ENCODE peak calls at places on chromosomes 7 and 10, in six cellular contexts. F, S, K, B, I and P are unnamed samples.

GRCh38 chr7:151167197-151167911 is at the start of gene GBX1:
- DNase-seq in K (peak), B (no peak), I (no peak), F (no peak), S (no peak), P (no peak)

GRCh38 chr10:52652431-52653220 is 120.0 kb downstream of the MBL2 start:
- DNase-seq in I (peak), K (no peak), B (no peak), F (no peak), S (no peak), P (no peak)

GRCh38 chr7:18583305-18583704 is 87.8 kb downstream of the HDAC9 start:
- DNase-seq in F (no peak), K (no peak), B (no peak), S (no peak), I (peak), P (no peak)

GRCh38 chr10:116490028-116490662 is 55.6 kb upstream of the PNLIP start:
- DNase-seq in B (no peak), K (no peak), F (no peak), I (no peak), S (no peak), P (no peak)

GRCh38 chr7:45198986-45199385 is 41.4 kb downstream of the RAMP3 start:
- DNase-seq in S (no peak), I (no peak), F (no peak), K (no peak), B (peak), P (no peak)

GRCh38 chr10:6141296-6142151 is 52.7 kb downstream of the RBM17 start:
- DNase-seq in S (no peak), B (peak), I (no peak), K (no peak), F (peak), P (no peak)

GRCh38 chr7:30979027-30979426 is 15.3 kb downstream of the GHRHR start:
- DNase-seq in S (no peak), F (no peak), I (no peak), K (no peak), B (peak), P (no peak)

GRCh38 chr10:89171263-89171872 is 35.7 kb downstream of the CH25H start:
- DNase-seq in S (no peak), K (no peak), I (peak), F (no peak), B (no peak), P (no peak)

GRCh38 chr10:80484677-80485409 is 30.7 kb downstream of the TSPAN14 start:
- DNase-seq in S (no peak), F (no peak), K (no peak), I (no peak), B (no peak), P (no peak)

GRCh38 chr10:76572021-76572420 is 1065.6 kb downstream of the KCNMA1 start:
- DNase-seq in F (no peak), I (no peak), B (no peak), K (no peak), S (no peak), P (no peak)

GRCh38 chr10:27448926-27449325 is 55.2 kb upstream of the RAB18 start:
- DNase-seq in S (no peak), I (peak), B (no peak), F (no peak), K (no peak), P (no peak)

GRCh38 chr10:84138478-84139125 is 707 bp upstream of the GHITM start:
- DNase-seq in B (no peak), F (no peak), I (no peak), K (peak), S (peak), P (peak)

GRCh38 chr10:4102802-4103344 is 317.9 kb upstream of the KLF6 start:
- DNase-seq in B (no peak), I (no peak), F (no peak), K (no peak), S (no peak), P (no peak)

GRCh38 chr10:29470355-29470705 is 164.4 kb downstream of the SVIL start:
- DNase-seq in I (peak), B (no peak), K (no peak), S (no peak), F (no peak), P (no peak)

GRCh38 chr7:17633099-17633498 is 307.2 kb downstream of the SNX13 start:
- DNase-seq in F (no peak), S (no peak), B (no peak), I (peak), K (no peak), P (no peak)

GRCh38 chr10:99560277-99561126 is 27.8 kb downstream of the NKX2-3 start:
- DNase-seq in S (peak), K (no peak), F (no peak), I (peak), B (no peak), P (no peak)

GRCh38 chr10:35448687-35449662 is 112.7 kb downstream of the CCNY start:
- DNase-seq in S (no peak), I (no peak), K (no peak), B (no peak), F (no peak), P (no peak)

GRCh38 chr10:101223274-101224059 is 5.8 kb downstream of the LBX1 start:
- DNase-seq in I (peak), B (no peak), S (no peak), F (no peak), K (no peak), P (no peak)

GRCh38 chr7:2567663-2568238 is 9.0 kb downstream of the IQCE start:
- DNase-seq in S (no peak), I (peak), B (no peak), F (no peak), K (no peak), P (no peak)

GRCh38 chr7:70807650-70808049 is 324.3 kb upstream of the GALNT17 start:
- DNase-seq in K (no peak), F (no peak), B (no peak), S (no peak), I (peak), P (no peak)

GRCh38 chr7:100053201-100053600 is 3.6 kb downstream of the ZSCAN21 start:
- DNase-seq in I (peak), B (no peak), F (peak), S (no peak), K (peak), P (no peak)

GRCh38 chr10:11468126-11468742 is 143.2 kb downstream of the USP6NL start:
- DNase-seq in F (peak), I (no peak), B (no peak), K (peak), S (no peak), P (no peak)

GRCh38 chr7:142300689-142301088 is 42.8 kb upstream of the PRSS58 start:
- DNase-seq in B (no peak), F (no peak), I (peak), S (no peak), K (no peak), P (no peak)

GRCh38 chr10:13707156-13707881 is 120.6 kb downstream of the PRPF18 start:
- DNase-seq in S (no peak), B (no peak), K (peak), F (peak), I (peak), P (peak)

GRCh38 chr7:2065516-2065915 is 167.2 kb downstream of the MAD1L1 start:
- DNase-seq in I (no peak), S (no peak), K (no peak), B (no peak), F (no peak), P (no peak)

GRCh38 chr7:148527717-148528168 is 62.8 kb upstream of the C7orf33 start:
- DNase-seq in B (no peak), I (peak), F (no peak), K (peak), S (peak), P (peak)

GRCh38 chr7:35365523-35365922 is 111.6 kb upstream of the TBX20 start:
- DNase-seq in K (no peak), B (no peak), F (no peak), I (no peak), S (no peak), P (no peak)

GRCh38 chr10:133336131-133337078 is at the start of gene CALY:
- DNase-seq in K (peak), S (peak), F (no peak), B (no peak), I (peak), P (no peak)

GRCh38 chr7:94366827-94367226 is 27.9 kb upstream of the COL1A2 start:
- DNase-seq in K (no peak), S (no peak), F (no peak), I (peak), B (no peak), P (no peak)

GRCh38 chr10:110863956-110864355 is 7.8 kb upstream of the PDCD4 start:
- DNase-seq in S (no peak), I (no peak), F (no peak), K (no peak), B (no peak), P (no peak)
- H3K27ac ChIP-seq in S (peak), I (no peak), F (no peak), K (peak), B (peak), P (peak)

GRCh38 chr10:33215635-33216034 is 118.8 kb downstream of the NRP1 start:
- DNase-seq in K (no peak), F (no peak), S (no peak), I (no peak), B (no peak), P (no peak)

GRCh38 chr10:33217854-33218253 is 116.6 kb downstream of the NRP1 start:
- DNase-seq in K (no peak), B (no peak), S (no peak), F (no peak), I (no peak), P (no peak)

GRCh38 chr10:33215154-33215553 is 119.3 kb downstream of the NRP1 start:
- DNase-seq in F (no peak), B (no peak), K (no peak), S (no peak), I (no peak), P (no peak)

GRCh38 chr10:33214174-33214573 is 120.3 kb downstream of the NRP1 start:
- DNase-seq in S (no peak), F (no peak), K (no peak), I (no peak), B (no peak), P (no peak)

DNA sequence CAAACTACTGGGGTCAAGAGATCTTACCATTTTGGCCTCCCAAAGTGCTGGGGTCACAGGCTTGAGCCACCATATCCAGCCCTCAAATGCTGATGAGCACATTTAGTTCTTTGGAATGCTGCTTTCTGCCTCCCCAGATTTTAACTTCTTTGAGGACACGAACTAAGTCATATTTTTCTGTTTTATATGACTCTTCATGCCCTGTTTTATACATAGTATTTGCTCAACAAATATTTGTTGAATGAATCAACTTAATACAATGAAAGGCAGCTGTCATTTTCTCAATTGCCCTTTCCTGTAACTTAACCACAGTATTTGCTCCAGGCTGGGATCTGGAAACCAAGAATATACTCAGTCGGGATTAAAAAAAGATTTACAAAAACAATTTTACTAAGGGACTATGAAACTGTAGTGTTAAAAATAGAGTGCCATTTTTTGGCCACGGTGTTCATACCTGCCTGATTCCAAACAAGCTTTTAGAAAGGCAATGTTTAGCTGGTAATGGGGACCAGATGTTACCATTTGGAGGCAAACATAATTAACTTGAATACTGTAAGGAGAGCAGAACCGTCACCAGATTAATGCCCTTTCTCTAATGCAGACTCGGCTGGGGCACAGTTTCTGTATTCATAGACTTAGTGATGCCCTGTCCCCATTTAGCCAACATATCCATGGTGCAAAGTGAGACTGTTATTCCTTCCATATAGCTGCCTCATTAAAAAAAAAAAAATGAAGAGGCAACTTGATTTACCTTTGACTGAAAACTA is 117.6 kb downstream of the NRP1 start:
- DNase-seq in F (no peak), B (no peak), I (no peak), S (no peak), K (no peak), P (no peak)
- H3K27ac ChIP-seq in F (no peak), B (peak), I (no peak), S (no peak), K (no peak), P (peak)

DNA sequence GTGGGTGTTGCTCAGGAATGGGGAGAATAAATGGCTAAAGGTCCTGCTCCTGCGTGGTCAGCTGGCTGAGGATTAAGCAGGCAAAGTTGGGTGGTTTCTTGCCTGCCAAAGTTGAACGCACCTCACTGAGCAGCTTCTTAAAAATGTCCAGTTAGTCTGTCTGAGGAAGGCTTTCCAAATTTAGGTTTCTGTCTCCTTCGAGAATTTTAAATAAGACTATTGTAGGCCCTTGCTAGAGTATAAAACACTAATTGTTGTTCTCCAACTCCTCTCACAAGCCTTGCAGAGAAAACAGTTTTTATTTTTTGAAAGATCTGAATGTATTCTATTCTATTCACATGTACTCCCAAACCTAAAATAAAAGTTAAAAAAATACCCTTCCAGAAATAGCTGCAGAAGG is 122.0 kb upstream of the LAMB4 start:
- DNase-seq in I (no peak), K (no peak), F (no peak), S (no peak), B (no peak), P (no peak)
- H3K27ac ChIP-seq in I (no peak), K (no peak), F (no peak), S (no peak), B (no peak), P (no peak)

GRCh38 chr7:153386581-153386980 is 627.0 kb downstream of the ACTR3B start:
- DNase-seq in I (no peak), B (no peak), F (no peak), S (no peak), K (no peak), P (no peak)

GRCh38 chr7:153380636-153381035 is 621.1 kb downstream of the ACTR3B start:
- DNase-seq in I (no peak), S (no peak), F (no peak), B (no peak), K (no peak), P (no peak)

GRCh38 chr7:153385502-153385901 is 626.0 kb downstream of the ACTR3B start:
- DNase-seq in F (no peak), K (no peak), B (no peak), S (no peak), I (no peak), P (no peak)

GRCh38 chr7:153382591-153383225 is 623.2 kb downstream of the ACTR3B start:
- DNase-seq in S (no peak), F (no peak), B (no peak), I (no peak), K (no peak), P (no peak)

DNA sequence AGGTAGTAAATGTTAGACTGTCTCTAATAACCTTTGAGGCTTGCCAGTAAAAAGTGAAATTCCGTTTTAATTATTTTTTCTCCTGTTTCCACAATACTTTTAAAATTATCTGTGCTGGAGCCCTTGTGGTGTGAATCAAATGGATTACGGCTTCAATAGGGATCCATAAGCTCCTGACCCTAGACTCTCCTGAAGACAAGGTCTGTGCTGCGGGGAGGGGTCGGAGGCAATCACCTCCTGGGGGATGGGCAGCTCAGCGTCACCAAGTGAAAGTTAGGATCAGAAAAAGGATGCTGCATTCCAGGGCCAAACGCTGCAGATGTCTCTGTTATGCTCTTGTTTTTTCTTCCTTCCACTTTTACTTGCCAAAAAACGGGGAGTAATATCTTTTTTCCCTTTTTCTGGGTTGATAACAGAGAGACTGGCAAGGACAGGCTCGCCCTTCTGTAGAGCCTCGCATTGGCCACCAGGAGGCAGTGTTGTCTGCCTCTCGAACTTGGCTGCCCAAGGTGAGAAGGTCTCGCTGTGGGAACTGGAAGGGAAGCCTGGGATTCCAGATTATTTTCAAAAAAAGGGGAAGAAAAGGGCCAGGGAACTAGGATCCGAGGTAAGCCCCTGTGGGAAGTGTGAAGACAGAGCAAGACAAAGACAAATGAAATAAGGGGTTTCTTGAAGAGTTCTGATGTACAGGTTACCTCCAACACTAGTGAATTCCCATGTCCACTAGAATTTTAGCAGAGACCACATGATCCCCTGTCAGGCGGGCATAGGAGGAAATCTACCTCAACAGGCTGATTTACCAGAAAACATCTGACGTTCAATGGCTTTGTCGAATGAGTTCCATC is 621.9 kb downstream of the ACTR3B start:
- DNase-seq in K (peak), F (no peak), S (no peak), I (peak), B (no peak), P (peak)
- H3K27ac ChIP-seq in K (no peak), F (no peak), S (no peak), I (no peak), B (no peak), P (no peak)

GRCh38 chr7:137931823-137932222 is 70.1 kb downstream of the CREB3L2 start:
- DNase-seq in I (no peak), S (no peak), B (no peak), K (no peak), F (no peak), P (no peak)

GRCh38 chr7:137930616-137931015 is 71.3 kb downstream of the CREB3L2 start:
- DNase-seq in S (no peak), K (no peak), I (no peak), B (no peak), F (peak), P (no peak)

GRCh38 chr7:137933270-137934017 is 68.4 kb downstream of the CREB3L2 start:
- DNase-seq in F (no peak), B (peak), S (no peak), K (no peak), I (peak), P (no peak)

GRCh38 chr7:137934176-137934826 is 67.6 kb downstream of the CREB3L2 start:
- DNase-seq in I (no peak), S (no peak), K (no peak), B (no peak), F (no peak), P (no peak)

GRCh38 chr7:137932881-137933269 is 69.0 kb downstream of the CREB3L2 start:
- DNase-seq in F (no peak), I (peak), S (no peak), K (no peak), B (no peak), P (no peak)
- H3K27ac ChIP-seq in F (peak), I (peak), S (no peak), K (peak), B (peak), P (no peak)

GRCh38 chr7:46932656-46933424 is 649.1 kb downstream of the TNS3 start:
- DNase-seq in F (peak), S (no peak), I (peak), B (no peak), K (no peak), P (peak)
- H3K27ac ChIP-seq in F (peak), S (no peak), I (no peak), B (peak), K (peak), P (no peak)

GRCh38 chr7:87021285-87021684 is 38.2 kb downstream of the ELAPOR2 start:
- DNase-seq in K (no peak), I (no peak), S (no peak), F (no peak), B (no peak), P (no peak)
- H3K27ac ChIP-seq in K (no peak), I (no peak), S (no peak), F (no peak), B (no peak), P (no peak)

GRCh38 chr10:68067029-68067428 is 8.1 kb downstream of the HERC4 start:
- DNase-seq in B (no peak), S (no peak), I (no peak), K (no peak), F (no peak), P (no peak)
- H3K27ac ChIP-seq in B (no peak), S (no peak), I (no peak), K (no peak), F (no peak), P (no peak)

DNA sequence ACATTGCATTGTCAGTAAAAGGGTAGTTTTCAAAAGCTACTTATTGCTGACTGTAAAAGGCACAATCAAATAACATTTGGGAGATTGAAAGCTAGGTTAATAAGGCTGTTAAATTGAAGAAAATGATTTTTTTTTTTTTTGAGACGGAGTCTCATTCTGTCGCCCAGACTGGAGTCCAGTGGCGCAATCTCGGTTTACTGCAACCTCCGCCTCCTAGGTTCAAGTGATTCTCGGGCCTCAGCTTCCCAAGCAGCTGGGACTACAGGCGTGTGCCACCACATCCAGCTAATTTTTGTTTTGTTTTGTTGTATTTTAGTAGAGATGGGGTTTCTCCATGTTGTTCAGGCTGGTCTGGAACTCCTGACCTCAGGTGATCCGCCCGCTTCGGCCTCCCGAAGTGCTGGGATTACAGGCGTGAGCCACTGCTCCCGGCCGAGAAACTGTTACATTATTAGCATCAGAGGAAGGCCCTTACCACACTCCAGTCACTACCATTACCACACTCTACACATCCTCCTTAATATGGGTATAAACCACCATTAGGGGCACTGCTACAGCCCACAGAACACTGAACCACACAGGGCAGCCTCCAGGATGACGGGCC is 1.0 kb downstream of the CYP51A1 start:
- DNase-seq in S (no peak), B (no peak), K (peak), F (no peak), I (no peak), P (no peak)
- H3K27ac ChIP-seq in S (peak), B (peak), K (peak), F (no peak), I (no peak), P (peak)